ENCODE peak calls at places on chromosomes 1 and 21, in four cellular contexts. J is GM12878, Y is K562, M is HepG2. K is an unnamed sample.

GRCh38 chr1:11691928-11692711 is 610 bp downstream of the DRAXIN start:
- DNase-seq in J (no peak), Y (no peak), M (no peak), K (peak; percentile 52)

GRCh38 chr1:243916160-243916559 is 66.1 kb upstream of the AKT3 start:
- DNase-seq in J (no peak), Y (no peak), M (no peak), K (no peak)

GRCh38 chr21:44335266-44336059 is 3.7 kb downstream of the CFAP410 start:
- DNase-seq in J (no peak), Y (no peak), M (no peak), K (no peak)

GRCh38 chr1:6177681-6178380 is 2.3 kb downstream of the CHD5 start:
- DNase-seq in J (no peak), Y (no peak), M (no peak), K (no peak)

GRCh38 chr1:41679531-41679930 is 195.0 kb upstream of the EDN2 start:
- DNase-seq in J (no peak), Y (no peak), M (no peak), K (no peak)

GRCh38 chr1:212520299-212520698 is 87.6 kb downstream of the NENF start:
- DNase-seq in J (no peak), Y (no peak), M (no peak), K (no peak)

GRCh38 chr1:204417231-204417997 is 5.8 kb upstream of the PPP1R15B start:
- DNase-seq in J (no peak), Y (peak; percentile 84), M (peak; percentile 74), K (no peak)

GRCh38 chr1:15636436-15636835 is 19.2 kb downstream of the DDI2 start:
- DNase-seq in J (no peak), Y (no peak), M (no peak), K (no peak)

GRCh38 chr1:227192163-227192562 is 126.1 kb downstream of the CDC42BPA start:
- DNase-seq in J (peak; percentile 28), Y (peak; percentile 55), M (no peak), K (peak; percentile 45)

GRCh38 chr1:247146671-247147070 is 25.1 kb downstream of the ZNF124 start:
- DNase-seq in J (no peak), Y (peak; percentile 28), M (peak; percentile 20), K (peak; percentile 76)

GRCh38 chr21:32320726-32321125 is 22.1 kb downstream of the MRAP start:
- DNase-seq in J (no peak), Y (no peak), M (no peak), K (no peak)

GRCh38 chr1:12208764-12209494 is 20.9 kb upstream of the VPS13D start:
- DNase-seq in J (no peak), Y (peak; percentile 90), M (peak; percentile 56), K (peak; percentile 94)

GRCh38 chr1:1033731-1034437 is 14.0 kb downstream of the AGRN start:
- DNase-seq in J (no peak), Y (no peak), M (no peak), K (peak; percentile 66)

GRCh38 chr1:231093158-231093922 is 53.3 kb upstream of the FAM89A start:
- DNase-seq in J (no peak), Y (peak; percentile 24), M (no peak), K (no peak)

GRCh38 chr1:151047925-151048644 is 534 bp downstream of the C1orf56 start:
- DNase-seq in J (no peak), Y (peak; percentile 67), M (peak; percentile 58), K (peak; percentile 90)

GRCh38 chr1:66552287-66552686 is 18.3 kb downstream of the SGIP1 start:
- DNase-seq in J (no peak), Y (no peak), M (no peak), K (no peak)
- H3K4me2 ChIP-seq in J (no peak overlapping the region), Y (no peak overlapping the region), M (no peak overlapping the region), K (peak overlapping the region; percentile 9)

GRCh38 chr1:164728719-164729118 is 169.7 kb downstream of the PBX1 start:
- DNase-seq in J (no peak), Y (no peak), M (no peak), K (no peak)
- TF ChIP-seq JUNB in J (no peak), Y (no peak), M (no peak), K (no peak)

GRCh38 chr1:26785611-26786436 is 1.9 kb upstream of the PIGV start:
- DNase-seq in J (no peak), Y (peak; percentile 60), M (no peak), K (peak; percentile 6)
- TF ChIP-seq POLR2AphosphoS5 in J (no peak), Y (no peak), M (peak; percentile 17), K (no peak)

GRCh38 chr1:10516925-10517676 is 42.4 kb downstream of the PEX14 start:
- DNase-seq in J (no peak), Y (no peak), M (no peak), K (no peak)

GRCh38 chr1:10517677-10517982 is 42.9 kb downstream of the PEX14 start:
- DNase-seq in J (no peak), Y (no peak), M (no peak), K (no peak)

GRCh38 chr1:10520952-10521351 is 46.2 kb downstream of the PEX14 start:
- DNase-seq in J (no peak), Y (no peak), M (no peak), K (no peak)

GRCh38 chr1:10520497-10520896 is 45.7 kb downstream of the PEX14 start:
- DNase-seq in J (no peak), Y (no peak), M (no peak), K (no peak)

DNA sequence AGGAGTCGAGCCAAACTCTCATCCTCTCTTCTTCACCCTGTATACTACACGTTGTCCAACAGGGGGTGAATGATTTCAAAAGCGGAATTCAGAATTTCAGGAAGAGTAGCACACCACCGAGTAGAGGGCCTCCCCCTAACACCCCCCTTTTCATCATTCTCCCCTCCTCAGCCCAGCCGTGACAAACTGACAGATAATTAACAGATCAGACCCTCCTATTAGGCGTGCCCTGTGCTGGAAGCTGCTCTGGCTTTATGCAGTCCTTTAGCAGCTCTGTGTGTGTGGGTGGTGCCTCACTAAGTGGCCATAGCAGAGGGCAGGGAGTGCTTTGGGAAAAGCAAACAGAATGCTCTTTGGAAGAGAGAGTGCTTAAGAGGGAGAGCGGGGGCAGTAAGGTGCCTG is 44.3 kb downstream of the PEX14 start:
- DNase-seq in J (no peak), Y (no peak), M (peak; percentile 39), K (peak; percentile 65)
- H3K4me2 ChIP-seq in J (no peak overlapping the region), Y (no peak overlapping the region), M (peak overlapping the region; percentile 49), K (peak overlapping the region; percentile 73)

GRCh38 chr1:229432905-229433304 is 989 bp downstream of the ACTA1 start:
- DNase-seq in J (no peak), Y (no peak), M (no peak), K (peak; percentile 6)

GRCh38 chr1:229432116-229432461 is 1.8 kb downstream of the ACTA1 start:
- DNase-seq in J (no peak), Y (no peak), M (no peak), K (peak; percentile 39)

GRCh38 chr1:229431270-229432115 is 2.4 kb downstream of the ACTA1 start:
- DNase-seq in J (no peak), Y (no peak), M (no peak), K (peak; percentile 46)

GRCh38 chr1:229428256-229428655 is 5.6 kb downstream of the ACTA1 start:
- DNase-seq in J (no peak), Y (no peak), M (no peak), K (no peak)

GRCh38 chr1:229430761-229431269 is 3.1 kb downstream of the ACTA1 start:
- DNase-seq in J (no peak), Y (peak; percentile 77), M (no peak), K (peak; percentile 94)
- TF ChIP-seq JUNB in J (no peak), Y (no peak), M (no peak), K (no peak)